ENCODE peak calls at places on chromosomes 4 and X, in four cellular contexts. One of them, this sample, is unnamed. For H3K4me1, the result is how much of the 10 kb centered on the place peaks cover.

GRCh38 chr4:93444860-93445259 is 383.7 kb upstream of the ATOH1 start:
- DNase-seq in upper lobe of left lung: no peak
- DNase-seq in H1: no peak
- DNase-seq in right lobe of liver: no peak
- DNase-seq in this sample: no peak

GRCh38 chr4:138406881-138407280 is 164.7 kb upstream of the SLC7A11 start:
- DNase-seq in upper lobe of left lung: no peak
- DNase-seq in H1: no peak
- DNase-seq in right lobe of liver: no peak
- DNase-seq in this sample: no peak

GRCh38 chr4:133565379-133565778 is 416.3 kb downstream of the PCDH10 start:
- DNase-seq in upper lobe of left lung: no peak
- DNase-seq in H1: no peak
- DNase-seq in right lobe of liver: no peak
- DNase-seq in this sample: no peak

GRCh38 chr4:129550281-129550785 is 454.4 kb downstream of the C4orf33 start:
- DNase-seq in upper lobe of left lung: no peak
- DNase-seq in H1: no peak
- DNase-seq in right lobe of liver: no peak
- DNase-seq in this sample: no peak

GRCh38 chr4:138910201-138910913 is 105.2 kb upstream of the NOCT start:
- DNase-seq in upper lobe of left lung: no peak
- DNase-seq in H1: no peak
- DNase-seq in right lobe of liver: no peak
- DNase-seq in this sample: no peak

GRCh38 chrX:138748480-138748879 is 37.0 kb upstream of the FGF13 start:
- DNase-seq in upper lobe of left lung: no peak
- DNase-seq in H1: no peak
- DNase-seq in right lobe of liver: no peak
- DNase-seq in this sample: no peak

GRCh38 chr4:21790437-21791029 is 158.0 kb downstream of the KCNIP4 start:
- DNase-seq in upper lobe of left lung: no peak
- DNase-seq in H1: no peak
- DNase-seq in right lobe of liver: no peak
- DNase-seq in this sample: no peak

GRCh38 chr4:154569028-154569427 is 6.2 kb downstream of the FGB start:
- DNase-seq in upper lobe of left lung: no peak
- DNase-seq in H1: no peak
- DNase-seq in right lobe of liver: no peak
- DNase-seq in this sample: no peak

GRCh38 chr4:122218762-122219161 is 66.6 kb downstream of the BLTP1 start:
- DNase-seq in upper lobe of left lung: no peak
- DNase-seq in H1: no peak
- DNase-seq in right lobe of liver: no peak
- DNase-seq in this sample: no peak

GRCh38 chrX:150224676-150225075 is 138.4 kb upstream of the MAMLD1 start:
- DNase-seq in upper lobe of left lung: no peak
- DNase-seq in H1: no peak
- DNase-seq in right lobe of liver: no peak
- DNase-seq in this sample: no peak

GRCh38 chr4:95180531-95181315 is 368.1 kb downstream of the UNC5C start:
- DNase-seq in upper lobe of left lung: no peak
- DNase-seq in H1: no peak
- DNase-seq in right lobe of liver: no peak
- DNase-seq in this sample: no peak

GRCh38 chrX:34879361-34879760 is 63.2 kb upstream of the FAM47B start:
- DNase-seq in upper lobe of left lung: no peak
- DNase-seq in H1: no peak
- DNase-seq in right lobe of liver: no peak
- DNase-seq in this sample: no peak

GRCh38 chr4:125522992-125523391 is 208.2 kb downstream of the FAT4 start:
- DNase-seq in upper lobe of left lung: no peak
- DNase-seq in H1: no peak
- DNase-seq in right lobe of liver: no peak
- DNase-seq in this sample: no peak

GRCh38 chr4:181364504-181364903 is 878.7 kb upstream of the TENM3 start:
- DNase-seq in upper lobe of left lung: no peak
- DNase-seq in H1: no peak
- DNase-seq in right lobe of liver: no peak
- DNase-seq in this sample: no peak

GRCh38 chr4:8552024-8552423 is 28.2 kb upstream of the GPR78 start:
- DNase-seq in upper lobe of left lung: no peak
- DNase-seq in H1: no peak
- DNase-seq in right lobe of liver: no peak
- DNase-seq in this sample: no peak

GRCh38 chr4:32163125-32163524 is 1443.0 kb downstream of the PCDH7 start:
- DNase-seq in upper lobe of left lung: no peak
- DNase-seq in H1: no peak
- DNase-seq in right lobe of liver: no peak
- DNase-seq in this sample: no peak

GRCh38 chr4:75168548-75168947 is 235.6 kb downstream of the PARM1 start:
- DNase-seq in upper lobe of left lung: no peak
- DNase-seq in H1: no peak
- DNase-seq in right lobe of liver: no peak
- DNase-seq in this sample: no peak

GRCh38 chr4:179596621-179597020 is 2154.4 kb upstream of the AGA start:
- DNase-seq in upper lobe of left lung: no peak
- DNase-seq in H1: no peak
- DNase-seq in right lobe of liver: no peak
- DNase-seq in this sample: no peak

GRCh38 chrX:1598876-1599790 is 7.7 kb downstream of the AKAP17A start:
- DNase-seq in upper lobe of left lung: no peak
- DNase-seq in H1: no peak
- DNase-seq in right lobe of liver: no peak
- DNase-seq in this sample: no peak

GRCh38 chrX:10111364-10112148 is 45.2 kb upstream of the CLCN4 start:
- DNase-seq in upper lobe of left lung: no peak
- DNase-seq in H1: no peak
- DNase-seq in right lobe of liver: no peak
- DNase-seq in this sample: no peak

GRCh38 chrX:23127586-23127985 is 127.8 kb downstream of the DDX53 start:
- DNase-seq in upper lobe of left lung: no peak
- DNase-seq in H1: no peak
- DNase-seq in right lobe of liver: no peak
- DNase-seq in this sample: no peak

GRCh38 chr4:80931645-80932215 is 98.8 kb upstream of the BMP3 start:
- DNase-seq in upper lobe of left lung: no peak
- DNase-seq in H1: no peak
- DNase-seq in right lobe of liver: no peak
- DNase-seq in this sample: no peak

GRCh38 chr4:148273501-148273986 is 168.7 kb downstream of the NR3C2 start:
- DNase-seq in upper lobe of left lung: no peak
- DNase-seq in H1: no peak
- DNase-seq in right lobe of liver: no peak
- DNase-seq in this sample: no peak

GRCh38 chr4:8832130-8832930 is 39.3 kb downstream of the HMX1 start:
- DNase-seq in upper lobe of left lung: peak
- DNase-seq in H1: no peak
- DNase-seq in right lobe of liver: peak
- DNase-seq in this sample: no peak

GRCh38 chrX:152907084-152907651 is 9.3 kb downstream of the ZNF185 start:
- DNase-seq in upper lobe of left lung: no peak
- DNase-seq in H1: no peak
- DNase-seq in right lobe of liver: no peak
- DNase-seq in this sample: no peak

GRCh38 chr4:92231511-92231910 is 72.3 kb upstream of the GRID2 start:
- DNase-seq in upper lobe of left lung: no peak
- DNase-seq in H1: no peak
- DNase-seq in right lobe of liver: no peak
- DNase-seq in this sample: no peak

GRCh38 chr4:54290980-54291379 is 61.9 kb downstream of the PDGFRA start:
- DNase-seq in upper lobe of left lung: no peak
- DNase-seq in H1: no peak
- DNase-seq in right lobe of liver: no peak
- DNase-seq in this sample: no peak

GRCh38 chr4:56250801-56251200 is 136.5 kb downstream of the AASDH start:
- DNase-seq in upper lobe of left lung: no peak
- DNase-seq in H1: no peak
- DNase-seq in right lobe of liver: no peak
- DNase-seq in this sample: no peak

GRCh38 chr4:33150139-33150538 is 2430.0 kb downstream of the PCDH7 start:
- DNase-seq in upper lobe of left lung: no peak
- DNase-seq in H1: no peak
- DNase-seq in right lobe of liver: no peak
- DNase-seq in this sample: no peak

GRCh38 chrX:53312946-53313745 is 31.8 kb upstream of the IQSEC2 start:
- DNase-seq in upper lobe of left lung: peak
- DNase-seq in H1: no peak
- DNase-seq in right lobe of liver: peak
- DNase-seq in this sample: no peak

GRCh38 chr4:28469886-28470285 is 1609.2 kb downstream of the STIM2 start:
- DNase-seq in upper lobe of left lung: no peak
- DNase-seq in H1: no peak
- DNase-seq in right lobe of liver: no peak
- DNase-seq in this sample: no peak

GRCh38 chr4:152640058-152640921 is 39.5 kb downstream of the TMEM154 start:
- DNase-seq in upper lobe of left lung: no peak
- DNase-seq in H1: no peak
- DNase-seq in right lobe of liver: no peak
- DNase-seq in this sample: no peak

GRCh38 chr4:83961575-83961974 is 425.7 kb downstream of the GPAT3 start:
- DNase-seq in upper lobe of left lung: no peak
- DNase-seq in H1: no peak
- DNase-seq in right lobe of liver: no peak
- DNase-seq in this sample: no peak

GRCh38 chr4:153488719-153489384 is 22.7 kb downstream of the TMEM131L start:
- DNase-seq in upper lobe of left lung: peak
- DNase-seq in H1: no peak
- DNase-seq in right lobe of liver: peak
- DNase-seq in this sample: no peak

GRCh38 chrX:25968920-25969319 is 169.2 kb upstream of the MAGEB18 start:
- DNase-seq in upper lobe of left lung: no peak
- DNase-seq in H1: peak
- DNase-seq in right lobe of liver: no peak
- DNase-seq in this sample: no peak

GRCh38 chr4:109183851-109184345 is 118.6 kb downstream of the COL25A1 start:
- DNase-seq in upper lobe of left lung: no peak
- DNase-seq in H1: no peak
- DNase-seq in right lobe of liver: no peak
- DNase-seq in this sample: no peak

GRCh38 chrX:38940547-38940946 is 139.3 kb downstream of the MID1IP1 start:
- DNase-seq in upper lobe of left lung: no peak
- DNase-seq in H1: no peak
- DNase-seq in right lobe of liver: no peak
- DNase-seq in this sample: no peak

GRCh38 chrX:154131955-154132354 is 12.1 kb upstream of the OPN1LW start:
- DNase-seq in upper lobe of left lung: no peak
- DNase-seq in H1: no peak
- DNase-seq in right lobe of liver: no peak
- DNase-seq in this sample: no peak
- TF ChIP-seq POLR2A in upper lobe of left lung: no peak
- TF ChIP-seq POLR2A in H1: no peak
- TF ChIP-seq POLR2A in right lobe of liver: no peak
- TF ChIP-seq POLR2A in this sample: no peak

GRCh38 chr4:3287972-3288570 is 4.8 kb upstream of the RGS12 start:
- DNase-seq in upper lobe of left lung: no peak
- DNase-seq in H1: no peak
- DNase-seq in right lobe of liver: no peak
- DNase-seq in this sample: no peak

GRCh38 chr4:3285558-3286334 is 7.1 kb upstream of the RGS12 start:
- DNase-seq in upper lobe of left lung: peak
- DNase-seq in H1: no peak
- DNase-seq in right lobe of liver: no peak
- DNase-seq in this sample: no peak

GRCh38 chr4:3284734-3285557 is 7.9 kb upstream of the RGS12 start:
- DNase-seq in upper lobe of left lung: peak
- DNase-seq in H1: no peak
- DNase-seq in right lobe of liver: no peak
- DNase-seq in this sample: no peak

GRCh38 chr4:3287271-3287971 is 5.4 kb upstream of the RGS12 start:
- DNase-seq in upper lobe of left lung: no peak
- DNase-seq in H1: no peak
- DNase-seq in right lobe of liver: peak
- DNase-seq in this sample: no peak

GRCh38 chr4:3286335-3287175 is 6.3 kb upstream of the RGS12 start:
- DNase-seq in upper lobe of left lung: peak
- DNase-seq in H1: no peak
- DNase-seq in right lobe of liver: peak
- DNase-seq in this sample: no peak
- H3K4me1 ChIP-seq in upper lobe of left lung: under half
- H3K4me1 ChIP-seq in H1: under half
- H3K4me1 ChIP-seq in right lobe of liver: under half
- H3K4me1 ChIP-seq in this sample: half or more

GRCh38 chrX:12949927-12950656 is 24.8 kb upstream of the TMSB4X start:
- DNase-seq in upper lobe of left lung: peak
- DNase-seq in H1: no peak
- DNase-seq in right lobe of liver: peak
- DNase-seq in this sample: peak
- TF ChIP-seq POLR2A in upper lobe of left lung: peak
- TF ChIP-seq POLR2A in H1: no peak
- TF ChIP-seq POLR2A in right lobe of liver: peak
- TF ChIP-seq POLR2A in this sample: peak

DNA sequence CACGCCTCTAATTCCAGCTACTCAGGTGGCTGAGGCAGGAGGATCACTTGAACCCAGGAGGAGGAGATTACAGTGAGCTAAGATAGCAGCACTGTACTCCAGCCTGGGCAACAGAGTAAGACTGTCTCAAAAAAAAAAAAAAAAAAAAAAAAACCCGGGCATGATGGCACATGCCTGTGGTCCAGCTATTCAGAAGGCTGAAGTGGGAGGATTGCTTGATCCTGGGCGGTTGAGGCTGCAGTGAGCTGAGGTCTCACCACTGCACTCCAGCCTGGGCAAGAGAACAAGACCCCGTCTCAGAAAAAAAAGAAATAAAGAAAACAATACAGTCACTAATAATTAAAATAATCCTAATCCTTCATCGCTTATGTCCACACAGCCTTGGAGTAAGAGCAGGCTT is 68.1 kb downstream of the APBB2 start:
- DNase-seq in upper lobe of left lung: no peak
- DNase-seq in H1: no peak
- DNase-seq in right lobe of liver: no peak
- DNase-seq in this sample: no peak
- H3K4me1 ChIP-seq in upper lobe of left lung: under half
- H3K4me1 ChIP-seq in H1: under half
- H3K4me1 ChIP-seq in right lobe of liver: under half
- H3K4me1 ChIP-seq in this sample: under half

This sample was measured in esophagus squamous epithelium.